ENCODE peak calls at places on chromosomes 16 and 17, in eight cellular contexts. J is NCI-H510A treated with DMSO at 0.1 percent for 48 hours; B is activated CD4-positive, alpha-beta T cell treated with anti-CD3 and anti-CD28 coated beads, Interleukin-2, amount 10 ng/mL, durations not matched to agents 7 days and 5 days; V is pons; O is GM18507; I is left ventricle myocardium inferior; G is Calu3; K is prostate gland. Q is an unnamed sample.

GRCh38 chr16:50021509-50021908 is 3.5 kb upstream of the CNEP1R1 start:
- DNase-seq in J (peak; percentile 25), B (no peak), V (no peak), O (no peak), I (no peak), G (no peak), K (no peak), Q (no peak)

GRCh38 chr16:49382916-49383315 is 9.3 kb downstream of the C16orf78 start:
- DNase-seq in J (no peak), B (no peak), V (no peak), O (no peak), I (no peak), G (no peak), K (no peak), Q (no peak)

GRCh38 chr16:86926695-86927094 is 348.3 kb downstream of the FOXL1 start:
- DNase-seq in J (no peak), B (no peak), V (no peak), O (no peak), I (no peak), G (no peak), K (no peak), Q (no peak)

GRCh38 chr17:77376795-77377751 is 236.3 kb downstream of the SEC14L1 start:
- DNase-seq in J (no peak), B (no peak), V (no peak), O (no peak), I (peak; percentile 58), G (no peak), K (peak; percentile 50), Q (peak; percentile 40)

GRCh38 chr16:58127033-58127556 is 2.1 kb downstream of the CFAP20 start:
- DNase-seq in J (peak; percentile 8), B (peak; percentile 64), V (peak; percentile 70), O (no peak), I (no peak), G (no peak), K (no peak), Q (peak; percentile 75)

GRCh38 chr17:76432712-76433336 is 20.1 kb downstream of the UBE2O start:
- DNase-seq in J (peak; percentile 26), B (peak; percentile 24), V (no peak), O (no peak), I (no peak), G (no peak), K (no peak), Q (no peak)

GRCh38 chr17:75704963-75705875 is 16.0 kb upstream of the ITGB4 start:
- DNase-seq in J (no peak), B (no peak), V (no peak), O (no peak), I (no peak), G (no peak), K (no peak), Q (no peak)

GRCh38 chr17:17443173-17443572 is 33.6 kb upstream of the MED9 start:
- DNase-seq in J (no peak), B (no peak), V (no peak), O (no peak), I (no peak), G (no peak), K (no peak), Q (no peak)

GRCh38 chr17:39145143-39145542 is 6.3 kb downstream of the PLXDC1 start:
- DNase-seq in J (no peak), B (no peak), V (no peak), O (no peak), I (no peak), G (no peak), K (no peak), Q (no peak)

GRCh38 chr16:610513-611381 is 20.0 kb upstream of the WFIKKN1 start:
- DNase-seq in J (no peak), B (peak; percentile 33), V (peak; percentile 67), O (peak; percentile 51), I (no peak), G (peak; percentile 51), K (no peak), Q (no peak)

GRCh38 chr17:61461586-61461966 is 9.4 kb downstream of the TBX4 start:
- DNase-seq in J (no peak), B (no peak), V (no peak), O (no peak), I (no peak), G (no peak), K (no peak), Q (no peak)

GRCh38 chr17:64515419-64515818 is 8.6 kb downstream of the CEP95 start:
- DNase-seq in J (no peak), B (no peak), V (no peak), O (no peak), I (no peak), G (no peak), K (no peak), Q (no peak)

GRCh38 chr16:14509055-14509454 is 121.0 kb downstream of the PARN start:
- DNase-seq in J (no peak), B (no peak), V (no peak), O (no peak), I (no peak), G (no peak), K (no peak), Q (no peak)

GRCh38 chr17:33596904-33597303 is 303.8 kb upstream of the ASIC2 start:
- DNase-seq in J (no peak), B (no peak), V (peak; percentile 39), O (no peak), I (no peak), G (no peak), K (no peak), Q (no peak)

GRCh38 chr16:57627184-57627871 is 1.1 kb upstream of the ADGRG1 start:
- DNase-seq in J (no peak), B (no peak), V (no peak), O (no peak), I (no peak), G (peak; percentile 36), K (no peak), Q (no peak)

GRCh38 chr16:86375370-86375769 is 135.0 kb upstream of the FOXF1 start:
- DNase-seq in J (no peak), B (no peak), V (no peak), O (no peak), I (no peak), G (no peak), K (no peak), Q (no peak)

GRCh38 chr17:50534979-50535326 is 2.4 kb downstream of the EPN3 start:
- DNase-seq in J (no peak), B (no peak), V (no peak), O (no peak), I (no peak), G (no peak), K (no peak), Q (no peak)

GRCh38 chr17:703081-703875 is 11.4 kb downstream of the VPS53 start:
- DNase-seq in J (no peak), B (no peak), V (no peak), O (no peak), I (no peak), G (no peak), K (no peak), Q (no peak)

GRCh38 chr17:78197147-78197830 is 10.1 kb downstream of the AFMID start:
- DNase-seq in J (no peak), B (no peak), V (peak; percentile 75), O (no peak), I (peak; percentile 42), G (no peak), K (no peak), Q (no peak)

GRCh38 chr16:66369055-66369592 is 2.6 kb downstream of the CDH5 start:
- DNase-seq in J (no peak), B (no peak), V (peak; percentile 19), O (no peak), I (peak; percentile 57), G (no peak), K (no peak), Q (no peak)

GRCh38 chr16:14364386-14365199 is 265.5 kb downstream of the PARN start:
- DNase-seq in J (no peak), B (no peak), V (no peak), O (no peak), I (no peak), G (peak; percentile 74), K (no peak), Q (no peak)

GRCh38 chr16:21650517-21650916 is 1.9 kb downstream of the IGSF6 start:
- DNase-seq in J (no peak), B (no peak), V (peak; percentile 73), O (no peak), I (no peak), G (no peak), K (no peak), Q (no peak)

GRCh38 chr17:45334701-45335677 is 18.2 kb upstream of the MAP3K14 start:
- DNase-seq in J (peak; percentile 71), B (no peak), V (no peak), O (no peak), I (no peak), G (no peak), K (no peak), Q (no peak)

GRCh38 chr17:9363440-9364350 is 211.9 kb downstream of the STX8 start:
- DNase-seq in J (no peak), B (no peak), V (no peak), O (no peak), I (no peak), G (no peak), K (no peak), Q (no peak)

GRCh38 chr17:31918701-31919128 is 17.2 kb upstream of the UTP6 start:
- DNase-seq in J (no peak), B (no peak), V (no peak), O (no peak), I (no peak), G (no peak), K (no peak), Q (no peak)

GRCh38 chr16:12729448-12729847 is 74.2 kb downstream of the CPPED1 start:
- DNase-seq in J (no peak), B (no peak), V (no peak), O (no peak), I (no peak), G (no peak), K (no peak), Q (peak; percentile 23)

GRCh38 chr17:66369830-66370229 is 67.4 kb downstream of the PRKCA start:
- DNase-seq in J (no peak), B (no peak), V (no peak), O (no peak), I (no peak), G (no peak), K (no peak), Q (no peak)

GRCh38 chr17:2459917-2460271 is 51.8 kb downstream of the METTL16 start:
- DNase-seq in J (no peak), B (no peak), V (no peak), O (no peak), I (no peak), G (no peak), K (no peak), Q (no peak)

GRCh38 chr17:76014100-76014924 is 12.8 kb downstream of the EVPL start:
- DNase-seq in J (peak; percentile 78), B (peak; percentile 84), V (peak; percentile 37), O (peak; percentile 86), I (peak; percentile 48), G (peak; percentile 82), K (peak; percentile 69), Q (peak; percentile 45)

GRCh38 chr17:29958947-29959657 is 17.7 kb downstream of the EFCAB5 start:
- DNase-seq in J (no peak), B (no peak), V (no peak), O (no peak), I (no peak), G (no peak), K (no peak), Q (no peak)

GRCh38 chr16:84554627-84555328 is 50.3 kb upstream of the MEAK7 start:
- DNase-seq in J (no peak), B (no peak), V (no peak), O (no peak), I (no peak), G (no peak), K (no peak), Q (no peak)

GRCh38 chr16:79170565-79171242 is 429.8 kb downstream of the MAF start:
- DNase-seq in J (no peak), B (no peak), V (no peak), O (no peak), I (no peak), G (peak; percentile 40), K (no peak), Q (no peak)

GRCh38 chr17:82888583-82889495 is 49.0 kb upstream of the ZNF750 start:
- DNase-seq in J (no peak), B (no peak), V (no peak), O (no peak), I (peak; percentile 71), G (peak; percentile 80), K (peak; percentile 80), Q (no peak)

GRCh38 chr17:42023524-42024349 is 3.8 kb downstream of the NKIRAS2 start:
- DNase-seq in J (no peak), B (no peak), V (no peak), O (no peak), I (peak; percentile 35), G (no peak), K (no peak), Q (no peak)

Q was measured in fibroblast of the conjunctiva.